ENCODE peak calls at places on chromosomes 12 and 14, in five cellular contexts. U is CD4-positive, CD25-positive, alpha-beta regulatory T cell; E is K562; W is adipocyte; R is endothelial cell of umbilical vein. B is an unnamed sample.

GRCh38 chr12:52440821-52441319 is 6.7 kb upstream of the KRT75 start:
- DNase-seq in U (no peak), E (no peak), W (no peak), R (no peak), B (no peak)

GRCh38 chr12:91367234-91367849 is 184.7 kb upstream of the DCN start:
- DNase-seq in R (peak), U (no peak), E (peak), W (peak), B (no peak)

GRCh38 chr14:100234511-100234910 is 4.4 kb upstream of the YY1 start:
- DNase-seq in E (no peak), U (no peak), W (no peak), R (no peak), B (no peak)

GRCh38 chr12:108560321-108560721 is 652 bp downstream of the SART3 start:
- DNase-seq in R (peak), E (no peak), U (no peak), W (peak), B (no peak)

GRCh38 chr14:91228112-91229004 is 16.1 kb downstream of the GPR68 start:
- DNase-seq in U (peak), W (peak), E (peak), R (peak), B (no peak)

GRCh38 chr12:93042684-93043083 is 113.6 kb upstream of the EEA1 start:
- DNase-seq in U (no peak), E (no peak), W (no peak), R (no peak), B (no peak)

GRCh38 chr14:38053684-38054083 is 154.0 kb upstream of the SSTR1 start:
- DNase-seq in W (peak), R (no peak), U (no peak), E (no peak), B (no peak)

GRCh38 chr14:36514278-36515104 is 5.5 kb downstream of the NKX2-1 start:
- DNase-seq in R (no peak), U (no peak), E (no peak), W (no peak), B (no peak)

GRCh38 chr12:116015525-116015924 is 262.0 kb downstream of the MED13L start:
- DNase-seq in R (peak), E (peak), W (peak), U (peak), B (no peak)

GRCh38 chr14:22579218-22579617 is 9.8 kb downstream of the DAD1 start:
- DNase-seq in E (no peak), R (no peak), U (no peak), W (no peak), B (no peak)

GRCh38 chr12:98533723-98534251 is 18.4 kb downstream of the TMPO start:
- DNase-seq in U (no peak), W (peak), E (no peak), R (no peak), B (no peak)

GRCh38 chr12:42893196-42893595 is 303.6 kb upstream of the PRICKLE1 start:
- DNase-seq in W (no peak), U (no peak), E (no peak), R (no peak), B (no peak)

GRCh38 chr12:50925920-50926319 is 26.4 kb upstream of the HIGD1C start:
- DNase-seq in R (no peak), U (no peak), W (no peak), E (no peak), B (no peak)

GRCh38 chr12:50924131-50924438 is 28.3 kb upstream of the HIGD1C start:
- DNase-seq in W (no peak), E (no peak), U (no peak), R (no peak), B (no peak)

GRCh38 chr12:50926415-50926814 is 25.9 kb upstream of the HIGD1C start:
- DNase-seq in W (no peak), U (no peak), E (no peak), R (peak), B (no peak)

GRCh38 chr12:50924439-50925341 is 27.7 kb upstream of the HIGD1C start:
- DNase-seq in E (peak), U (peak), R (peak), W (peak), B (peak)

DNA sequence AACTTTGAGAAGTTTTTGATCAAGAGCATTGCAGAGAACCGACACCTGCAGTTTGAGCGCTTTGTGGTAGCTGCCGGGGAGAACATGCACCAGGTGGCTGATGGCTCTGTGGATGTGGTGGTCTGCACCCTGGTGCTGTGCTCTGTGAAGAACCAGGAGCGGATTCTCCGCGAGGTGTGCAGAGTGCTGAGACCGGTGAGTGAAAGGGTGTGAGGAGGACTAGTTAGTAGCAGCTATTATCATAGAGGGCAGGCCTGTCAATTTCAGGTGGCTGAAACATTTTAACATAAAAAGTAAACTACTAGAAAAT is 27.0 kb upstream of the HIGD1C start:
- DNase-seq in R (no peak), U (peak), E (no peak), W (no peak), B (no peak)
- H3K4me3 ChIP-seq in R (peak), U (peak), E (peak), W (peak), B (peak)

GRCh38 chr14:102971314-102971713 is 48.9 kb downstream of the AMN start:
- DNase-seq in U (no peak), R (no peak), W (no peak), E (no peak), B (peak)
- H3K4me3 ChIP-seq in U (no peak), R (no peak), W (no peak), E (no peak), B (no peak)

GRCh38 chr12:50241178-50241577 is 42.1 kb downstream of the LIMA1 start:
- DNase-seq in E (no peak), U (no peak), W (peak), R (no peak), B (no peak)
- H3K4me3 ChIP-seq in E (no peak), U (no peak), W (peak), R (no peak), B (no peak)

GRCh38 chr12:109951751-109952150 is 44.4 kb downstream of the GIT2 start:
- DNase-seq in R (no peak), E (no peak), W (peak), U (no peak), B (no peak)
- H3K4me3 ChIP-seq in R (no peak), E (no peak), W (peak), U (no peak), B (no peak)